ENCODE peak calls at places on chromosomes 7 and 10, in five cellular contexts. Q is fibroblast of lung, Z is mammary epithelial cell, P is H1, M is neural progenitor cell. L is an unnamed sample.

GRCh38 chr7:129959480-129960332 is 6.9 kb upstream of the UBE2H start:
- DNase-seq in Q (no peak), Z (peak), P (no peak), M (no peak), L (no peak)

GRCh38 chr7:44914992-44915607 is 29.8 kb upstream of the PURB start:
- DNase-seq in Q (no peak), Z (no peak), P (no peak), M (no peak), L (no peak)

GRCh38 chr7:134737561-134738353 is 41.7 kb upstream of the CALD1 start:
- DNase-seq in Q (peak), Z (peak), P (no peak), M (no peak), L (no peak)

GRCh38 chr10:127426746-127427145 is 122.4 kb upstream of the NPS start:
- DNase-seq in Q (no peak), Z (no peak), P (no peak), M (no peak), L (no peak)

GRCh38 chr10:60734226-60734625 is 44.1 kb upstream of the CDK1 start:
- DNase-seq in Q (no peak), Z (no peak), P (no peak), M (no peak), L (no peak)

GRCh38 chr7:37349979-37350590 is 98.6 kb downstream of the ELMO1 start:
- DNase-seq in Q (no peak), Z (no peak), P (no peak), M (no peak), L (no peak)

GRCh38 chr7:7719235-7719634 is 828 bp upstream of the RPA3 start:
- DNase-seq in Q (peak), Z (peak), P (no peak), M (no peak), L (peak)

GRCh38 chr7:63030061-63030460 is 968.6 kb upstream of the ZNF722 start:
- DNase-seq in Q (no peak), Z (no peak), P (no peak), M (no peak), L (no peak)

GRCh38 chr10:97714401-97715258 is 1.1 kb downstream of the MARVELD1 start:
- DNase-seq in Q (peak), Z (peak), P (no peak), M (peak), L (peak)

DNA sequence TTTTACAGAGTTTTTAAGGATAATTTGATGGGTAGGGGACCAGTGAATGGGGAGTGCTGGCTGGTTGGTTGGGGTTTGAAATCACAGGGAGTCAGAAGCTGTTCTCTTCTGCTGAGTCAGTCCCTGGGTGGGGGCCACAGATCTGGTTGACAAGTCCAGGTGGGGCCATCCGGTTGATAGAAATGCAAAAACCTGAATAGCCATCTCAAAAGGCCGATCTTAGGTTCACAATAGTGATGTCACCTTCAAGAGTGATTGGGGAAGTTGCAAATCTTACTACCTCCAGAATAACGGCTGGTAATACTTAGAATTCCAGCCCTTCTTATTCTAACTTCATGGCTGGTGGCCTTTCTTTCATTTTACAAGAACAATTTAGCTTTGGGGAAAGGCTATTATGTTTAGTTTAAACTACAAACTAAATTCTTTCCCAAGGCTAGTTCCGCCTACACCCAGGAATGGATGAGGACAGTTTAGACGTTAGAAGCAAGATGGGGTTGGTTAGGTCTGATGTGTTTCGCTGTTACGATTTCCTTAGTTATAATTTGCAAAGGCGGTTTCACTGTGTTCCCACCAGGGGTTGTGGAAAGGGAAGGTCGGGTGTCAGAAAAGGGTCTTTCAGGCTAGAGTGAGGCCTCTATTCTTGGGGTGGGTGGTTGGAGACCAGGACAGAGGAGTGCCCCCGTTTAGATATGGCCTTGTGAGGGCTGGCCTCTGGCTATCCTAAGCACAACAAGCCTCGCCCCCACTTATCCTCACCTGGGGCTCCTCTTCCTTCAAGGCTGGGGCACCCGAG is 27.4 kb downstream of the IFT22 start:
- DNase-seq in Q (no peak), Z (no peak), P (peak), M (no peak), L (no peak)
- TF ChIP-seq EZH2 in Q (no peak), Z (no peak), P (no peak), M (no peak), L (no peak)

GRCh38 chr10:32501906-32502305 is 56.0 kb downstream of the CCDC7 start:
- DNase-seq in Q (no peak), Z (no peak), P (no peak), M (no peak), L (no peak)
- H2AFZ ChIP-seq in Q (no peak), Z (no peak), P (no peak), M (no peak), L (no peak)

GRCh38 chr10:57844387-57844998 is 423.2 kb downstream of the IPMK start:
- DNase-seq in Q (no peak), Z (no peak), P (no peak), M (no peak), L (no peak)

GRCh38 chr10:57846307-57847065 is 421.2 kb downstream of the IPMK start:
- DNase-seq in Q (no peak), Z (no peak), P (no peak), M (no peak), L (no peak)

GRCh38 chr10:57849726-57850357 is 417.9 kb downstream of the IPMK start:
- DNase-seq in Q (peak), Z (peak), P (no peak), M (no peak), L (no peak)
- TF ChIP-seq CTCF in Q (peak), Z (peak), P (no peak), M (peak), L (peak)

GRCh38 chr10:8039323-8039922 is 15.1 kb upstream of the GATA3 start:
- DNase-seq in Q (no peak), Z (no peak), P (no peak), M (peak), L (no peak)

GRCh38 chr10:8037199-8037801 is 17.2 kb upstream of the GATA3 start:
- DNase-seq in Q (no peak), Z (no peak), P (no peak), M (peak), L (no peak)

GRCh38 chr10:8036521-8037198 is 17.8 kb upstream of the GATA3 start:
- DNase-seq in Q (no peak), Z (no peak), P (no peak), M (no peak), L (no peak)

GRCh38 chr10:8035641-8036520 is 18.6 kb upstream of the GATA3 start:
- DNase-seq in Q (no peak), Z (no peak), P (no peak), M (peak), L (no peak)

GRCh38 chr10:8037941-8038894 is 16.3 kb upstream of the GATA3 start:
- DNase-seq in Q (no peak), Z (no peak), P (no peak), M (peak), L (no peak)
- TF ChIP-seq EZH2 in Q (peak), Z (peak), P (peak), M (peak), L (peak)

GRCh38 chr7:79118143-79118542 is 335.3 kb downstream of the MAGI2 start:
- DNase-seq in Q (no peak), Z (no peak), P (no peak), M (no peak), L (no peak)

DNA sequence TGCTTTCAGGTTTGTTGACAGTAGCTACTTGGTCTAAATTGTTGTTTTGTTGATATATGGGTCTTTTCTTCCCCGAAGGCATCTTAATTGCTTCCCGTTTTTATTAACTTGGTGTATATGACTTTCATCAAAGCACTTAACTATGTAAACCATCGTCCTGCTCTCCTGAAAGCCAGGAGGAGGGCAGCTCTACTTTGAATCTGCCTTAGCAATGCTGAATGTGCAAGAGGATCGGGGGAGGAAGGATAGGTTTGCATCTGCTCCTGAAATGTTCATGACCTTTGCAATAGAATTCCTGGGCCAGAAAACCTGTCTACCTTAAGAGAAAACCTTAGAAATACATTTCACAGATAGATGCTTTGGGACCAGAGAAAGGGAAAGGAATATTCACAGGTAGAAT is 338.6 kb downstream of the MAGI2 start:
- DNase-seq in Q (no peak), Z (no peak), P (no peak), M (no peak), L (no peak)
- H2AFZ ChIP-seq in Q (no peak), Z (no peak), P (no peak), M (no peak), L (no peak)

GRCh38 chr10:27660268-27660667 is 85.4 kb downstream of the MKX start:
- DNase-seq in Q (no peak), Z (no peak), P (no peak), M (peak), L (no peak)

GRCh38 chr10:27660705-27661104 is 84.9 kb downstream of the MKX start:
- DNase-seq in Q (no peak), Z (no peak), P (no peak), M (no peak), L (no peak)

GRCh38 chr10:27663611-27664010 is 82.0 kb downstream of the MKX start:
- DNase-seq in Q (no peak), Z (no peak), P (no peak), M (no peak), L (no peak)

GRCh38 chr10:27659786-27660185 is 85.8 kb downstream of the MKX start:
- DNase-seq in Q (no peak), Z (no peak), P (no peak), M (no peak), L (no peak)

DNA sequence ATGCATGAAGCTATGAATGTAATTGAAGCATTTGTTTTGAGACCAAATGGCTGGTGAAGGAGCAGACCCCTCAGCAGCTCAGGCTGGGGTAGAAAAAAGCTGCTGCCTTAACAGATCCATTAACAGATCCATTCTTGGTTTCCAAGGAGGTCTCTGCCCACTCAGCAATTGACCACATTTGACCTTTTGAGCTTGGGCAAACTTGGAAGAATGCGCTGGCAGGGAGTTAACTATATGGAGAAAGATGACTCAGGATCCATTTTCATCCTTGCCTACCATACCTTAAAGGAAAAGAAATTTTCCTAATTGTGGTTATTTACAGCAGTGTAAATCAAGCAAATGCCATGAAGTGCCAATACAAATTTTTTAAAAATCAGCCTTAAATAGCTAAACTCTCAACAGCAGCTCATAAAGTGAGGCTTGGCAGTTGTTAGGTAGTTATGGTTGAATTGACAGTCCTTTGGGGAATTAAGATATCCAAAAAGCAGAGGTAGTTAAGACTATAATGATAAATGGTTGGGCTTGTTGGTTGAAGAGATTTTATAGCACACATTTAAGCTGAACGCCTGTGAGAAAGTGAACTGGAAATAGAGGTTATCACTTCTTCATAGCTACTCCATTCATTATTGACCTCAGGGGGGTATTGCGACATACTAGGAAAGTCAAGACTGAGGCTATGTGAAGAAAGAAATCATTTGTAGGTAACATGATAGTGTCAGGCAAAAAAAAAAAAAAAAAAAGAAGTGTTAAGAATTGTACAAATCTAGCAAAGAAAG is 83.9 kb downstream of the MKX start:
- DNase-seq in Q (no peak), Z (peak), P (no peak), M (no peak), L (no peak)
- TF ChIP-seq CTCF in Q (no peak), Z (no peak), P (no peak), M (no peak), L (no peak)

DNA sequence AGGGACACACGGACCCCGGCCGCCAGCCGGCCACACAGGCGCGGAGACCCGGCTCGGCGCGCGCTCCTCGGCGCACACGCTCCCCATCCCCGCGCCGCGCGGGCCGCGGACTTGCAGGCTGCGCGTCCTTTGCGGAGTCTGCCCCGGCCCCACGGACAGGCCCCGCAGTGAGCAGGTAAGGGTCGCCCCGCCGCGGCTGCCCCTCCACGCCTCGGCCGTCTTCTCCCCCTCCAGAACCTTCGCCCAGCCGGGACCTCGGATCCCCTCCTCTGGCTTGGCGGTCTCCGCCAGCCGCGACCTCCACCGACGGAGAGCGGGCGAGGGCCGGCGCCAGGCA is 364 bp downstream of the ADCYAP1R1 start:
- DNase-seq in Q (no peak), Z (no peak), P (no peak), M (no peak), L (no peak)
- TF ChIP-seq EZH2 in Q (no peak), Z (no peak), P (no peak), M (no peak), L (no peak)